ENCODE peak calls at places on chromosomes 6 and 20, in four cellular contexts. D is mesendoderm, E is H9, A is IMR-90. B is an unnamed sample.

GRCh38 chr20:9166153-9166780 is 97.4 kb downstream of the PLCB4 start:
- DNase-seq in E (no peak), A (no peak), D (no peak), B (no peak)

GRCh38 chr20:38104283-38104682 is 60.8 kb downstream of the TGM2 start:
- DNase-seq in D (no peak), A (no peak), E (no peak), B (no peak)

GRCh38 chr20:22814475-22815205 is 220.5 kb upstream of the SSTR4 start:
- DNase-seq in A (peak; percentile 5), E (no peak), D (no peak), B (no peak)

GRCh38 chr6:44505751-44506150 is 118.2 kb downstream of the CDC5L start:
- DNase-seq in A (no peak), E (no peak), D (no peak), B (no peak)

GRCh38 chr6:110064744-110065524 is 86.8 kb downstream of the GPR6 start:
- DNase-seq in D (no peak), A (no peak), E (no peak), B (no peak)

GRCh38 chr6:127201321-127201720 is 65.3 kb upstream of the RNF146 start:
- DNase-seq in A (peak; percentile 78), E (no peak), D (peak; percentile 16), B (no peak)

GRCh38 chr6:17167327-17167979 is 65.6 kb downstream of the STMND1 start:
- DNase-seq in D (peak; percentile 96), E (peak; percentile 87), A (peak; percentile 15), B (peak; percentile 30)

GRCh38 chr6:80608881-80609280 is 502.4 kb downstream of the BCKDHB start:
- DNase-seq in A (peak; percentile 49), E (no peak), D (peak; percentile 17), B (no peak)

GRCh38 chr20:325889-326644 is 715 bp downstream of the SOX12 start:
- DNase-seq in E (peak; percentile 69), A (peak; percentile 67), D (peak; percentile 84), B (peak; percentile 72)

GRCh38 chr6:108366236-108366635 is 71.4 kb downstream of the AFG1L start:
- DNase-seq in A (no peak), D (no peak), E (no peak), B (no peak)

GRCh38 chr6:169825558-169826225 is 74.3 kb downstream of the ERMARD start:
- DNase-seq in E (no peak), D (no peak), A (no peak), B (no peak)

GRCh38 chr6:96611342-96611964 is 48.5 kb downstream of the FHL5 start:
- DNase-seq in A (no peak), E (no peak), D (no peak), B (no peak)

GRCh38 chr6:16069222-16069621 is 59.7 kb upstream of the MYLIP start:
- DNase-seq in E (peak; percentile 35), D (no peak), A (no peak), B (no peak)

GRCh38 chr20:62609811-62610757 is 32.2 kb upstream of the SLCO4A1 start:
- DNase-seq in A (no peak), D (no peak), E (no peak), B (no peak)

GRCh38 chr6:63899550-63899949 is 263.9 kb downstream of the PHF3 start:
- DNase-seq in E (no peak), A (peak; percentile 68), D (no peak), B (no peak)

GRCh38 chr6:99614430-99615161 is 8.0 kb downstream of the PRDM13 start:
- DNase-seq in E (peak; percentile 75), A (no peak), D (peak; percentile 81), B (no peak)

GRCh38 chr20:45339084-45339483 is 9.1 kb downstream of the SDC4 start:
- DNase-seq in A (no peak), E (no peak), D (no peak), B (no peak)

GRCh38 chr20:36384022-36384619 is 78.0 kb downstream of the DLGAP4 start:
- DNase-seq in E (peak; percentile 85), A (peak; percentile 24), D (peak; percentile 91), B (peak; percentile 92)

GRCh38 chr6:135002229-135002844 is 52.3 kb downstream of the HBS1L start:
- DNase-seq in D (peak; percentile 15), A (peak; percentile 40), E (no peak), B (no peak)

GRCh38 chr6:113185299-113185698 is 671.8 kb upstream of the MARCKS start:
- DNase-seq in A (peak; percentile 48), E (no peak), D (no peak), B (no peak)

GRCh38 chr20:46494077-46494476 is 19.3 kb downstream of the ZNF334 start:
- DNase-seq in A (no peak), E (no peak), D (no peak), B (no peak)

GRCh38 chr20:42795399-42795798 is 394.3 kb downstream of the PTPRT start:
- DNase-seq in D (no peak), A (no peak), E (no peak), B (no peak)

GRCh38 chr6:43271103-43271815 is 26.8 kb upstream of the SLC22A7 start:
- DNase-seq in D (no peak), A (no peak), E (no peak), B (no peak)

GRCh38 chr6:158356586-158357546 is 44.6 kb downstream of the TULP4 start:
- DNase-seq in A (no peak), D (peak; percentile 40), E (no peak), B (no peak)
- H2AK5ac ChIP-seq in A (no peak overlapping the region), D (no peak overlapping the region), E (no peak overlapping the region), B (no peak overlapping the region)

DNA sequence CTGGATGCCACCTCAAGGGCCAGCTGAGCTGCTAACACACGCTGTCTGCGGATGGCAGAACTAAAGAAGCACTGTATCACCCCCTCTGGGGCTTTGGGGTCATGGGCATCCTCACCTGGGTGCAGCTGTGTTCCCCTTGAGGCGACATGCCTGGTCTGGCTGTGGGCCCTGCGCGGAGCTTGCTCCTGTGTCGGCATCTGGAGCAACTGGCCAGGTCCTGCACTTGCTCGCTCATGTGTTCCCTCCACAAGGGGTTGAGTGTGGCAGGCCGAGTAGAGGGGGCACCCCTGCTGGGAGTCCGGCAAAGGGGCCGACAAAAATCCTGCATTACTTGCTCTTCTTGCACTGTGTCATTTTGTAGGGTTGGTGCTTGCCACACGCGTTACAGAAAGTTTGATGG is 189.0 kb downstream of the CDKAL1 start:
- DNase-seq in E (no peak), D (no peak), A (no peak), B (no peak)
- H2AK5ac ChIP-seq in E (no peak overlapping the region), D (no peak overlapping the region), A (no peak overlapping the region), B (peak overlapping the region; percentile 25)

DNA sequence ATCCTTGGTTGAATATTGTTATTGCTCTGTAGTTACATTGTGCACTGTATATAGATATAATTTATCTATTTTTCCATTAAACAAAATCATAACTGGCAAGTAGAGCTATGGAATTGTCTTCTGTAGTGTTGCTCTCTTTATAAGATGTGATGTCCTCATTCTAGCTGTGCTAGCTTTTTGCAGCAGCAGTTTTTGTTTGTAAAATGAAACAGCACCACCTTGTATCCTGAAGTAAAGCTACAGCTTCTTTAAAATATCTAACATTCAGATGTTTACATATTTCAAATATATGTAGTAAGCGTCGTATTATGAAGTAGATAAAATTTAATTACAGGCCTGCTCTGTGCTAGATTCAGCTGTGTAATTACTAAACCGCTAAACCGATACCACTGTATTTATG is 328.8 kb upstream of the MANEA start:
- DNase-seq in E (no peak), D (no peak), A (peak; percentile 52), B (no peak)
- H2AK5ac ChIP-seq in E (no peak overlapping the region), D (no peak overlapping the region), A (no peak overlapping the region), B (no peak overlapping the region)

DNA sequence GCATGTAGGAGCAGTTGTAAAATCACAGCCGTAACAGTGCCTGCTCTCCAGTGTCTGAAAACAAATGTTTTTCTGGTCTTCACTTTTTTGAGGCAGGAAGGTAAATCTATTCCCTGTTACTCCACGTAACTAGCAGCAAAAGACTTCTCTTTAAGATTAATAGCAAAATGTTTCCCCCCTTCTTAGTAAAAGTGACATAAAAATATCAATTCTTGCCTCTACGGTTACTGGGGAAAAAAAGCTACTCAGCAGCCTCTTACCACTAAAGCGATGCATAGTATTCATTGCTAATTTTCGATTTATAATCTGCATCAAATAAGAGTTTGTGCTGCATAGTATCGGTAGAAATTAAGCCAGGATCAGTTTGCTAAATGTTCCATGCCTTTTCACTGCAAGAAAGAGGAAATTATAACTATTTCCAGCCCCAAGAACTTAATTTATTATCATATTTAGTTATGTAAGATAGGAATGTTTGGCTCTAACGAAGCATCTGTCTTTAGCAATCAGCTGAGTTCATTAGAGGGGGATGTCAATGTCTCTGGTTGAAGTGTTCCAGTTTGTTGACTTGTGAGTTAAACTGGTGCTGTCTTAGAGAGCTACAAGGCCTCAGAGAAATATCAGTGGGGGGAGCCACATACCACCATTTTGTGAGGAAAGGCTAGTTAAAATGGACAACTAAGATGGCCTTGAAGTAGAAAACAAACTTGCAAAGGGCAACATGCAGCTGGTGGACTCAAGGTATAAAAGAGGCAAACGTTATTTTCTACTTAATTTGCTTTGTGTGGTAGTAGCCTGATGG is 630 bp upstream of the TSPYL1 start:
- DNase-seq in E (no peak), D (peak; percentile 34), A (peak; percentile 16), B (no peak)
- H2AK5ac ChIP-seq in E (no peak overlapping the region), D (no peak overlapping the region), A (no peak overlapping the region), B (no peak overlapping the region)